ENCODE peak calls at places on chromosome X, in eight cellular contexts. One of them, this sample, is unnamed.

GRCh38 chrX:67543818-67544217 is at the start of gene AR:
- DNase-seq in stimulated activated CD4-positive, alpha-beta T cell treated with anti-CD3 and anti-CD28 coated beads, Interleukin-12 subunit alpha, Interleukin-12 subunit beta, amount 100 ng/mL, for 24 hours: no peak
- DNase-seq in GM06990: no peak
- DNase-seq in ELF-1: peak
- DNase-seq in tibial artery: peak
- DNase-seq in transverse colon: peak
- DNase-seq in stimulated activated CD8-positive, alpha-beta memory T cell treated with anti-CD3 and anti-CD28 coated beads, Interleukin-4, amount 100 ng/mL, for 1 hour: no peak
- DNase-seq in OCI-LY7: no peak
- DNase-seq in this sample: no peak

GRCh38 chrX:74461384-74461783 is 40.1 kb downstream of the SLC16A2 start:
- DNase-seq in ELF-1: no peak
- DNase-seq in stimulated activated CD8-positive, alpha-beta memory T cell treated with anti-CD3 and anti-CD28 coated beads, Interleukin-4, amount 100 ng/mL, for 1 hour: no peak
- DNase-seq in OCI-LY7: no peak
- DNase-seq in tibial artery: no peak
- DNase-seq in GM06990: no peak
- DNase-seq in transverse colon: no peak
- DNase-seq in stimulated activated CD4-positive, alpha-beta T cell treated with anti-CD3 and anti-CD28 coated beads, Interleukin-12 subunit alpha, Interleukin-12 subunit beta, amount 100 ng/mL, for 24 hours: no peak
- DNase-seq in this sample: no peak

GRCh38 chrX:25389276-25389675 is 373.5 kb upstream of the ARX start:
- DNase-seq in stimulated activated CD8-positive, alpha-beta memory T cell treated with anti-CD3 and anti-CD28 coated beads, Interleukin-4, amount 100 ng/mL, for 1 hour: no peak
- DNase-seq in ELF-1: no peak
- DNase-seq in stimulated activated CD4-positive, alpha-beta T cell treated with anti-CD3 and anti-CD28 coated beads, Interleukin-12 subunit alpha, Interleukin-12 subunit beta, amount 100 ng/mL, for 24 hours: no peak
- DNase-seq in tibial artery: no peak
- DNase-seq in GM06990: no peak
- DNase-seq in transverse colon: no peak
- DNase-seq in OCI-LY7: no peak
- DNase-seq in this sample: no peak

GRCh38 chrX:66638591-66639500 is at the start of gene EDA2R:
- DNase-seq in stimulated activated CD4-positive, alpha-beta T cell treated with anti-CD3 and anti-CD28 coated beads, Interleukin-12 subunit alpha, Interleukin-12 subunit beta, amount 100 ng/mL, for 24 hours: no peak
- DNase-seq in stimulated activated CD8-positive, alpha-beta memory T cell treated with anti-CD3 and anti-CD28 coated beads, Interleukin-4, amount 100 ng/mL, for 1 hour: no peak
- DNase-seq in OCI-LY7: peak
- DNase-seq in tibial artery: peak
- DNase-seq in transverse colon: peak
- DNase-seq in ELF-1: peak
- DNase-seq in GM06990: peak
- DNase-seq in this sample: no peak

GRCh38 chrX:101206471-101206870 is 13.1 kb upstream of the DRP2 start:
- DNase-seq in OCI-LY7: peak
- DNase-seq in transverse colon: no peak
- DNase-seq in stimulated activated CD8-positive, alpha-beta memory T cell treated with anti-CD3 and anti-CD28 coated beads, Interleukin-4, amount 100 ng/mL, for 1 hour: no peak
- DNase-seq in stimulated activated CD4-positive, alpha-beta T cell treated with anti-CD3 and anti-CD28 coated beads, Interleukin-12 subunit alpha, Interleukin-12 subunit beta, amount 100 ng/mL, for 24 hours: no peak
- DNase-seq in GM06990: no peak
- DNase-seq in tibial artery: no peak
- DNase-seq in ELF-1: no peak
- DNase-seq in this sample: no peak

GRCh38 chrX:154074199-154074598 is 23.3 kb downstream of the MECP2 start:
- DNase-seq in stimulated activated CD8-positive, alpha-beta memory T cell treated with anti-CD3 and anti-CD28 coated beads, Interleukin-4, amount 100 ng/mL, for 1 hour: no peak
- DNase-seq in ELF-1: peak
- DNase-seq in OCI-LY7: no peak
- DNase-seq in stimulated activated CD4-positive, alpha-beta T cell treated with anti-CD3 and anti-CD28 coated beads, Interleukin-12 subunit alpha, Interleukin-12 subunit beta, amount 100 ng/mL, for 24 hours: no peak
- DNase-seq in transverse colon: no peak
- DNase-seq in GM06990: no peak
- DNase-seq in tibial artery: no peak
- DNase-seq in this sample: no peak

GRCh38 chrX:48715066-48715465 is 18.5 kb downstream of the SUV39H1 start:
- DNase-seq in OCI-LY7: no peak
- DNase-seq in ELF-1: no peak
- DNase-seq in stimulated activated CD8-positive, alpha-beta memory T cell treated with anti-CD3 and anti-CD28 coated beads, Interleukin-4, amount 100 ng/mL, for 1 hour: no peak
- DNase-seq in tibial artery: no peak
- DNase-seq in transverse colon: no peak
- DNase-seq in stimulated activated CD4-positive, alpha-beta T cell treated with anti-CD3 and anti-CD28 coated beads, Interleukin-12 subunit alpha, Interleukin-12 subunit beta, amount 100 ng/mL, for 24 hours: no peak
- DNase-seq in GM06990: no peak
- DNase-seq in this sample: no peak

GRCh38 chrX:155434906-155435743 is 23.3 kb downstream of the F8A3 start:
- DNase-seq in tibial artery: no peak
- DNase-seq in stimulated activated CD8-positive, alpha-beta memory T cell treated with anti-CD3 and anti-CD28 coated beads, Interleukin-4, amount 100 ng/mL, for 1 hour: no peak
- DNase-seq in transverse colon: no peak
- DNase-seq in stimulated activated CD4-positive, alpha-beta T cell treated with anti-CD3 and anti-CD28 coated beads, Interleukin-12 subunit alpha, Interleukin-12 subunit beta, amount 100 ng/mL, for 24 hours: no peak
- DNase-seq in ELF-1: no peak
- DNase-seq in GM06990: no peak
- DNase-seq in OCI-LY7: no peak
- DNase-seq in this sample: no peak

GRCh38 chrX:107826286-107827136 is 845 bp downstream of the MID2 start:
- DNase-seq in transverse colon: peak
- DNase-seq in tibial artery: peak
- DNase-seq in OCI-LY7: no peak
- DNase-seq in GM06990: peak
- DNase-seq in ELF-1: peak
- DNase-seq in stimulated activated CD8-positive, alpha-beta memory T cell treated with anti-CD3 and anti-CD28 coated beads, Interleukin-4, amount 100 ng/mL, for 1 hour: peak
- DNase-seq in stimulated activated CD4-positive, alpha-beta T cell treated with anti-CD3 and anti-CD28 coated beads, Interleukin-12 subunit alpha, Interleukin-12 subunit beta, amount 100 ng/mL, for 24 hours: peak
- DNase-seq in this sample: no peak

GRCh38 chrX:53594354-53594753 is 92.2 kb downstream of the HUWE1 start:
- DNase-seq in GM06990: no peak
- DNase-seq in stimulated activated CD4-positive, alpha-beta T cell treated with anti-CD3 and anti-CD28 coated beads, Interleukin-12 subunit alpha, Interleukin-12 subunit beta, amount 100 ng/mL, for 24 hours: no peak
- DNase-seq in transverse colon: no peak
- DNase-seq in stimulated activated CD8-positive, alpha-beta memory T cell treated with anti-CD3 and anti-CD28 coated beads, Interleukin-4, amount 100 ng/mL, for 1 hour: no peak
- DNase-seq in OCI-LY7: no peak
- DNase-seq in tibial artery: no peak
- DNase-seq in ELF-1: no peak
- DNase-seq in this sample: no peak

GRCh38 chrX:152601848-152602616 is 35.7 kb upstream of the GABRQ start:
- DNase-seq in stimulated activated CD8-positive, alpha-beta memory T cell treated with anti-CD3 and anti-CD28 coated beads, Interleukin-4, amount 100 ng/mL, for 1 hour: no peak
- DNase-seq in stimulated activated CD4-positive, alpha-beta T cell treated with anti-CD3 and anti-CD28 coated beads, Interleukin-12 subunit alpha, Interleukin-12 subunit beta, amount 100 ng/mL, for 24 hours: no peak
- DNase-seq in tibial artery: no peak
- DNase-seq in transverse colon: no peak
- DNase-seq in OCI-LY7: peak
- DNase-seq in ELF-1: peak
- DNase-seq in GM06990: no peak
- DNase-seq in this sample: no peak

GRCh38 chrX:13085533-13085932 is 41.1 kb upstream of the FAM9C start:
- DNase-seq in GM06990: no peak
- DNase-seq in OCI-LY7: peak
- DNase-seq in tibial artery: no peak
- DNase-seq in stimulated activated CD4-positive, alpha-beta T cell treated with anti-CD3 and anti-CD28 coated beads, Interleukin-12 subunit alpha, Interleukin-12 subunit beta, amount 100 ng/mL, for 24 hours: no peak
- DNase-seq in ELF-1: no peak
- DNase-seq in stimulated activated CD8-positive, alpha-beta memory T cell treated with anti-CD3 and anti-CD28 coated beads, Interleukin-4, amount 100 ng/mL, for 1 hour: no peak
- DNase-seq in transverse colon: no peak
- DNase-seq in this sample: no peak

GRCh38 chrX:69538321-69538876 is 34.3 kb downstream of the NALF2 start:
- DNase-seq in stimulated activated CD8-positive, alpha-beta memory T cell treated with anti-CD3 and anti-CD28 coated beads, Interleukin-4, amount 100 ng/mL, for 1 hour: peak
- DNase-seq in transverse colon: peak
- DNase-seq in ELF-1: peak
- DNase-seq in tibial artery: peak
- DNase-seq in OCI-LY7: peak
- DNase-seq in GM06990: peak
- DNase-seq in stimulated activated CD4-positive, alpha-beta T cell treated with anti-CD3 and anti-CD28 coated beads, Interleukin-12 subunit alpha, Interleukin-12 subunit beta, amount 100 ng/mL, for 24 hours: peak
- DNase-seq in this sample: peak

GRCh38 chrX:153556767-153557166 is 39.3 kb downstream of the ATP2B3 start:
- DNase-seq in stimulated activated CD8-positive, alpha-beta memory T cell treated with anti-CD3 and anti-CD28 coated beads, Interleukin-4, amount 100 ng/mL, for 1 hour: no peak
- DNase-seq in stimulated activated CD4-positive, alpha-beta T cell treated with anti-CD3 and anti-CD28 coated beads, Interleukin-12 subunit alpha, Interleukin-12 subunit beta, amount 100 ng/mL, for 24 hours: no peak
- DNase-seq in tibial artery: no peak
- DNase-seq in ELF-1: no peak
- DNase-seq in transverse colon: no peak
- DNase-seq in OCI-LY7: no peak
- DNase-seq in GM06990: no peak
- DNase-seq in this sample: no peak

GRCh38 chrX:40100141-40100536 is 2.4 kb upstream of the BCOR start:
- DNase-seq in transverse colon: peak
- DNase-seq in ELF-1: peak
- DNase-seq in stimulated activated CD4-positive, alpha-beta T cell treated with anti-CD3 and anti-CD28 coated beads, Interleukin-12 subunit alpha, Interleukin-12 subunit beta, amount 100 ng/mL, for 24 hours: no peak
- DNase-seq in OCI-LY7: peak
- DNase-seq in GM06990: no peak
- DNase-seq in tibial artery: peak
- DNase-seq in stimulated activated CD8-positive, alpha-beta memory T cell treated with anti-CD3 and anti-CD28 coated beads, Interleukin-4, amount 100 ng/mL, for 1 hour: no peak
- DNase-seq in this sample: no peak